ENCODE peak calls at places on chromosomes 1 and 21, in seven cellular contexts. J, B, X, Q, R, Y and W are unnamed samples.

GRCh38 chr1:61424382-61424781 is 300.6 kb downstream of the TM2D1 start:
- DNase-seq in J (no peak), B (no peak), X (no peak), Q (no peak), R (no peak), Y (no peak), W (no peak)

GRCh38 chr1:234503193-234504050 is 24.4 kb upstream of the TARBP1 start:
- DNase-seq in J (no peak), B (no peak), X (no peak), Q (no peak), R (no peak), Y (no peak), W (no peak)

GRCh38 chr1:7576946-7577657 is 194.0 kb upstream of the VAMP3 start:
- DNase-seq in J (peak), B (peak), X (no peak), Q (no peak), R (no peak), Y (no peak), W (no peak)

GRCh38 chr1:31701137-31701736 is 2.6 kb downstream of the COL16A1 start:
- DNase-seq in J (peak), B (peak), X (peak), Q (no peak), R (peak), Y (no peak), W (peak)

GRCh38 chr21:16169102-16169511 is 439.3 kb downstream of the USP25 start:
- DNase-seq in J (no peak), B (peak), X (no peak), Q (no peak), R (peak), Y (no peak), W (no peak)

GRCh38 chr1:110876748-110877341 is 3.9 kb downstream of the CD53 start:
- DNase-seq in J (no peak), B (no peak), X (no peak), Q (no peak), R (no peak), Y (no peak), W (no peak)

GRCh38 chr1:160548960-160549664 is 26.1 kb upstream of the SLAMF6 start:
- DNase-seq in J (no peak), B (no peak), X (no peak), Q (no peak), R (no peak), Y (no peak), W (no peak)

GRCh38 chr1:13699510-13699909 is 478 bp upstream of the PRDM2 start:
- DNase-seq in J (no peak), B (no peak), X (no peak), Q (peak), R (peak), Y (no peak), W (no peak)

GRCh38 chr1:160971618-160972056 is 17.0 kb upstream of the ITLN2 start:
- DNase-seq in J (no peak), B (no peak), X (no peak), Q (no peak), R (no peak), Y (no peak), W (no peak)

GRCh38 chr1:20426371-20426770 is 59.6 kb downstream of the CAMK2N1 start:
- DNase-seq in J (no peak), B (no peak), X (no peak), Q (no peak), R (no peak), Y (no peak), W (no peak)

GRCh38 chr1:3740038-3740437 is 12.2 kb upstream of the CCDC27 start:
- DNase-seq in J (no peak), B (no peak), X (no peak), Q (no peak), R (no peak), Y (no peak), W (no peak)

GRCh38 chr1:39094685-39095084 is 68.5 kb downstream of the NDUFS5 start:
- DNase-seq in J (no peak), B (no peak), X (no peak), Q (no peak), R (no peak), Y (no peak), W (no peak)

GRCh38 chr1:60916926-60917325 is 165.4 kb upstream of the NFIA start:
- DNase-seq in J (no peak), B (no peak), X (no peak), Q (no peak), R (peak), Y (no peak), W (no peak)

GRCh38 chr1:172397221-172397620 is 23.3 kb upstream of the C1orf105 start:
- DNase-seq in J (no peak), B (no peak), X (no peak), Q (no peak), R (peak), Y (no peak), W (peak)

DNA sequence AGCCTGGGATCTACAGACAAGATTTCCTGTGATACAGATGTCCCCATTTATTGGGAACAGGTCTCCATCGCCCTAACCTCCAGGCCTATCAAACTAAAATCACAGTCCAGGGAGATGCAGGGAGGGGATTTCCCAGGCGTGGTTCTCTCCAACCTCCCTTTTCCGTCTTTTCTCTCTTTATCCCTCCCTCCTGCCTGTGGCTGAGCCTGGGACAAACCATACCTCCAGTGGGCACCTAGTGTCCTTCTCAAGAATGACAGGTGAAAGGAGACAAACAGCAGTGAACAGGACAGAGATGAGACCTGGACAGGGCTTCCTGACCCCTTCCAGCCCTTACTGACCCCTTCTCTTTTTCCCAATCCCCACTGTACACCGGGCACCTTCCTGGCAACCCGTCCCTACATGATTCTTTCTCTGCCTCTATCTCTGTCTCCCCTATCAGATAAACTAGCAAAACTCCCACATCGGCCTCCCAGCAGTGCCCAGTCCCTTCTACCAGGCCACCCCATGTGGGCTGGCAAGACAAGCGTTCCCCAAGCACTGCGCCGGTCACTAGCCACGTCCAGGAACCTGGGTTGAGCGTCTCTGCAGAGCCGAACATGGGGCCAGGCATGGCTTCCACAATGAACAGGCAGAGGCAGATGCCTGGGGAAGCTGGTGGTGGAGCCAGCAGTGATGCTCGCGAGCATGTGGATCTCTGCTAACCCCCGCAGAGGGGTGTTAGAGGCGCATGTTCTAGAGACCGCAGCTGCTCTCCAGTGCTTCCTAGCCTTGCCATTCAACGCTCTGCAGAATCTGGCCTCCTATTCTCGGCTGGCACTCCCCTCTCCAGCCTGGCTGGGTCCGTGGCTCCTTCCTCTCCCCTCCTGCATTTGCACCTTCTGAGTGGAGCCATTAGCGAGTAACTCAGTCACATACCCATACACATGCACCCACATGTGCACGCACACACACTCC is 54.7 kb downstream of the ELK4 start:
- DNase-seq in J (no peak), B (peak), X (no peak), Q (no peak), R (no peak), Y (no peak), W (no peak)
- TF ChIP-seq CTCF in J (no peak), B (no peak), X (no peak), Q (peak), R (no peak), Y (no peak), W (no peak)

GRCh38 chr1:168635129-168635528 is 58.7 kb downstream of the XCL1 start:
- DNase-seq in J (no peak), B (no peak), X (no peak), Q (no peak), R (no peak), Y (no peak), W (no peak)

GRCh38 chr1:168637350-168637991 is 61.1 kb downstream of the XCL1 start:
- DNase-seq in J (no peak), B (peak), X (no peak), Q (no peak), R (peak), Y (no peak), W (peak)

GRCh38 chr1:168636642-168637111 is 60.3 kb downstream of the XCL1 start:
- DNase-seq in J (peak), B (peak), X (no peak), Q (no peak), R (no peak), Y (no peak), W (peak)

GRCh38 chr1:168638884-168639283 is 62.5 kb downstream of the XCL1 start:
- DNase-seq in J (no peak), B (no peak), X (no peak), Q (no peak), R (no peak), Y (no peak), W (no peak)

DNA sequence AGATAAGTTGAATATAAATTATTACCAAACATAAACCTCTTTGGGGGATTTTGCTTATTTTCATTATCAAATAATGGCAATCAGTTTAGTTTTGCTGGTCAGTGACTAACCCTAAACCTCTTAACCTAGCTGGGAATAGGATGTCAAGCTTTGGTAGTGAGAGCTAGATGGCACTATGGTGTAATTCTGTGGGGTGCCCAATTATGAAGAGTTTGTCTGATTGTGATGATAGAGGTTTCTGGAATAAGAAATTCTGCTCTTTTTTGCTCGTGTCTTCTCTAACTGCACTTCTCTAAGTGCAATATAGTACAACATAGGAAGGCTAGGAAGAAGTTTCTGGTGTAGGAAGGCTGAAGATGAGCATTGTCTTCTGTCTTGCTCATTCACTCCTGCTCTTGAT is 59.8 kb downstream of the XCL1 start:
- DNase-seq in J (no peak), B (peak), X (no peak), Q (no peak), R (peak), Y (no peak), W (peak)
- TF ChIP-seq CTCF in J (peak), B (peak), X (peak), Q (no peak), R (no peak), Y (no peak), W (peak)

DNA sequence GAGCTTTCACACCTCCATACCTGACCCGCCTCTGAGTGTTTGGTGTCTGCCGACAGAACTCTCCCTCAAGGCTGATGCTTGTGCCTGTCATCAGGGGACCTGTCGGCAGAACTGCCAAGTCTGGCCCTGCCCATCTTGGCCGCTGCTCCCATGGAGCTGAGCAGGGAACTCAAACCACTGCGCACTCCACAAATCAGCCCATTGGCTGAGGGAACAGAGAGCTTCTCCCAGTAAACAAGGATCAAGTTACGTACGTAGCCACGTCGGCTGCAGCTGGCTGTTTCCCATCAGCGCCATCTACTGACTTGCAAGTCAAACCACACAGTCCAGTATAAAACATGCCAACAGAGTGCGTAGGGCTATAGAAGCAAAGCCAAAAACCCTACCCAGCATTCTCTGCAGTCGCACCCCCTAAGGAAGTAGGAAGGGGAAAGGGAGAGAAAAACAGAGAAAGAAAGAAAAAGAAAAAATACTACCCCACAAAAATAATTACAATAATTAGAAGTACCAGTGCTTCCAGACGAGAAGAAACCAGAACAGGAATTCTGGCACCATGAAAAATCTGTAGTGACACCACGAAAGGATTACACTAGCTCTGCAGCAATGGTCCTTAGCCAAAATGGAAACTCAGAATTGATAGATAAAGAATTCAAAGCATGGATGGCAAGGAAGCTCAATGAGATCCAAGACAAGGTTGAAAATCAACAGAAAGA is 13.1 kb downstream of the KRTAP13-1 start:
- DNase-seq in J (peak), B (peak), X (no peak), Q (peak), R (peak), Y (peak), W (peak)
- TF ChIP-seq CTCF in J (peak), B (peak), X (peak), Q (peak), R (peak), Y (peak), W (peak)

GRCh38 chr21:35400233-35400939 is 351.3 kb upstream of the RUNX1 start:
- DNase-seq in J (no peak), B (peak), X (no peak), Q (no peak), R (no peak), Y (no peak), W (peak)
- TF ChIP-seq CTCF in J (peak), B (peak), X (peak), Q (peak), R (peak), Y (peak), W (peak)

GRCh38 chr1:163874070-163874469 is 552.3 kb downstream of the NUF2 start:
- DNase-seq in J (no peak), B (no peak), X (no peak), Q (no peak), R (no peak), Y (no peak), W (no peak)
- TF ChIP-seq CTCF in J (peak), B (peak), X (peak), Q (peak), R (peak), Y (peak), W (peak)